ENCODE peak calls at places on chromosomes 5 and 9, in eight cellular contexts. One of them, this sample, is unnamed.

GRCh38 chr5:80491296-80491695 is 3.4 kb downstream of the FAM151B start:
- DNase-seq in IMR-90: no peak
- DNase-seq in aorta: no peak
- DNase-seq in AG04450: no peak
- DNase-seq in fibroblast of lung: no peak
- DNase-seq in adrenal gland: no peak
- DNase-seq in dorsolateral prefrontal cortex: no peak
- DNase-seq in neural progenitor cell: no peak
- DNase-seq in this sample: no peak

GRCh38 chr9:136361047-136361756 is 2.3 kb downstream of the DNLZ start:
- DNase-seq in dorsolateral prefrontal cortex: no peak
- DNase-seq in fibroblast of lung: peak; percentile 62
- DNase-seq in aorta: no peak
- DNase-seq in neural progenitor cell: no peak
- DNase-seq in AG04450: peak; percentile 24
- DNase-seq in IMR-90: peak; percentile 68
- DNase-seq in adrenal gland: no peak
- DNase-seq in this sample: peak; percentile 88

GRCh38 chr9:126399789-126400188 is 73.2 kb downstream of the MVB12B start:
- DNase-seq in fibroblast of lung: no peak
- DNase-seq in neural progenitor cell: no peak
- DNase-seq in aorta: peak; percentile 25
- DNase-seq in AG04450: no peak
- DNase-seq in adrenal gland: no peak
- DNase-seq in dorsolateral prefrontal cortex: no peak
- DNase-seq in IMR-90: no peak
- DNase-seq in this sample: no peak

GRCh38 chr5:140633081-140633471 is at the start of gene CD14:
- DNase-seq in adrenal gland: peak; percentile 87
- DNase-seq in AG04450: no peak
- DNase-seq in neural progenitor cell: no peak
- DNase-seq in dorsolateral prefrontal cortex: peak; percentile 49
- DNase-seq in aorta: peak; percentile 84
- DNase-seq in IMR-90: no peak
- DNase-seq in fibroblast of lung: peak; percentile 24
- DNase-seq in this sample: peak; percentile 84

GRCh38 chr9:79360387-79361347 is 211.1 kb upstream of the TLE4 start:
- DNase-seq in neural progenitor cell: no peak
- DNase-seq in dorsolateral prefrontal cortex: no peak
- DNase-seq in IMR-90: peak; percentile 48
- DNase-seq in adrenal gland: no peak
- DNase-seq in aorta: no peak
- DNase-seq in fibroblast of lung: no peak
- DNase-seq in AG04450: no peak
- DNase-seq in this sample: no peak

GRCh38 chr9:4228606-4229005 is 71.3 kb downstream of the GLIS3 start:
- DNase-seq in fibroblast of lung: peak; percentile 70
- DNase-seq in IMR-90: peak; percentile 59
- DNase-seq in adrenal gland: no peak
- DNase-seq in aorta: no peak
- DNase-seq in neural progenitor cell: no peak
- DNase-seq in AG04450: no peak
- DNase-seq in dorsolateral prefrontal cortex: no peak
- DNase-seq in this sample: no peak

GRCh38 chr9:97755618-97756267 is 58.6 kb upstream of the XPA start:
- DNase-seq in neural progenitor cell: no peak
- DNase-seq in AG04450: no peak
- DNase-seq in aorta: no peak
- DNase-seq in dorsolateral prefrontal cortex: no peak
- DNase-seq in fibroblast of lung: no peak
- DNase-seq in IMR-90: no peak
- DNase-seq in adrenal gland: no peak
- DNase-seq in this sample: no peak

GRCh38 chr5:113147088-113147487 is 170.5 kb downstream of the DCP2 start:
- DNase-seq in neural progenitor cell: no peak
- DNase-seq in AG04450: peak; percentile 85
- DNase-seq in aorta: no peak
- DNase-seq in adrenal gland: peak; percentile 18
- DNase-seq in fibroblast of lung: peak; percentile 86
- DNase-seq in IMR-90: peak; percentile 99
- DNase-seq in dorsolateral prefrontal cortex: no peak
- DNase-seq in this sample: no peak

GRCh38 chr9:99628843-99629242 is 192.8 kb upstream of the NR4A3 start:
- DNase-seq in adrenal gland: no peak
- DNase-seq in aorta: no peak
- DNase-seq in fibroblast of lung: no peak
- DNase-seq in neural progenitor cell: no peak
- DNase-seq in dorsolateral prefrontal cortex: no peak
- DNase-seq in AG04450: no peak
- DNase-seq in IMR-90: no peak
- DNase-seq in this sample: no peak

GRCh38 chr9:137802021-137802420 is 75.6 kb upstream of the CACNA1B start:
- DNase-seq in adrenal gland: no peak
- DNase-seq in IMR-90: no peak
- DNase-seq in AG04450: no peak
- DNase-seq in dorsolateral prefrontal cortex: no peak
- DNase-seq in aorta: no peak
- DNase-seq in neural progenitor cell: no peak
- DNase-seq in fibroblast of lung: no peak
- DNase-seq in this sample: no peak

GRCh38 chr9:137802521-137803243 is 74.9 kb upstream of the CACNA1B start:
- DNase-seq in fibroblast of lung: no peak
- DNase-seq in IMR-90: no peak
- DNase-seq in neural progenitor cell: no peak
- DNase-seq in dorsolateral prefrontal cortex: no peak
- DNase-seq in AG04450: no peak
- DNase-seq in aorta: no peak
- DNase-seq in adrenal gland: peak; percentile 5
- DNase-seq in this sample: no peak

GRCh38 chr9:137801023-137801319 is 76.6 kb upstream of the CACNA1B start:
- DNase-seq in AG04450: no peak
- DNase-seq in aorta: no peak
- DNase-seq in IMR-90: no peak
- DNase-seq in adrenal gland: no peak
- DNase-seq in neural progenitor cell: no peak
- DNase-seq in dorsolateral prefrontal cortex: no peak
- DNase-seq in fibroblast of lung: no peak
- DNase-seq in this sample: no peak

GRCh38 chr9:137807721-137808703 is 69.6 kb upstream of the CACNA1B start:
- DNase-seq in dorsolateral prefrontal cortex: no peak
- DNase-seq in IMR-90: no peak
- DNase-seq in aorta: no peak
- DNase-seq in neural progenitor cell: no peak
- DNase-seq in adrenal gland: no peak
- DNase-seq in fibroblast of lung: no peak
- DNase-seq in AG04450: no peak
- DNase-seq in this sample: no peak

DNA sequence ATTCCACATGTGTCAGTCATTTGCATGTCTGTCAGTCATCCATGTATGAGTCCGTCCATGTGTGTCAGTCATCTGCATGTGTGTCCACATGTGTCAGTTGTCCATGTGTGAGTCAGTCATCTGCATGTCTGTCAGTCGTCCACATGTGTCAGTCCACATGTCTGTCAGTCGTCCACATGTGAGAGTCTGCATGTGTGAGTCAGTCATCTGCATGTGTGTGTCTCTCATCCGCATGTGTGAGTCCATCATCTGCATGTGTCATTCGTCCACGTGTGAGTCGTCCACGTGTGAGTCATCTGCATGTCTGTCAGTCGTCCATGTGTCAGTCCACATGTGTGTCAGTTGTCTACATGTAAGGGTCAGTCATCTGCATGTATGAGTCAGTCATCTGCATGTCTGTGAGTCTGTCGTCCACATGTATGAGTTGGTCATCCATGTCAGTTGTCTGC is 72.7 kb upstream of the CACNA1B start:
- DNase-seq in neural progenitor cell: no peak
- DNase-seq in adrenal gland: no peak
- DNase-seq in AG04450: no peak
- DNase-seq in IMR-90: peak; percentile 47
- DNase-seq in dorsolateral prefrontal cortex: no peak
- DNase-seq in aorta: no peak
- DNase-seq in fibroblast of lung: peak; percentile 6
- DNase-seq in this sample: no peak
- H3K4me3 ChIP-seq in neural progenitor cell: no peak overlapping the region
- H3K4me3 ChIP-seq in adrenal gland: no peak overlapping the region
- H3K4me3 ChIP-seq in AG04450: no peak overlapping the region
- H3K4me3 ChIP-seq in IMR-90: no peak overlapping the region
- H3K4me3 ChIP-seq in dorsolateral prefrontal cortex: no peak overlapping the region
- H3K4me3 ChIP-seq in aorta: no peak overlapping the region
- H3K4me3 ChIP-seq in fibroblast of lung: no peak overlapping the region
- H3K4me3 ChIP-seq in this sample: no peak overlapping the region

DNA sequence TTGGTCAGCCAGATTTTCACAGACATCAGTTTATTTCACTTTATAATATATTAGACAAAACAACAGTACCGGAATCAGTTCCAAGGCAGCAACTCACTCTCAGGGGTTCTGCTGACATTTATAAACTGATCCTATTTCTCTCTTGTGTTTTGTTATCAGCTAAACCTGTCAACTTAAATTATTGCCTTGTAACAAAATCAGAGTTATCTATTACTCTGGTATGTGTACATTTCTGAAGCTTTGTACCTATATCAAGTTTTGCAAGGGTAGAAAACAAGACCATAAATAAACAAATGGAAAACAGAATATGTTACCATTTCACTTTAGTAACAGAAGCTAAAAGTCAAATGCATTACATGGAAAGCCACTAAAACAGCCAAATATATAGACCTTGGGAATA is 122.1 kb downstream of the SIL1 start:
- DNase-seq in fibroblast of lung: no peak
- DNase-seq in dorsolateral prefrontal cortex: no peak
- DNase-seq in IMR-90: no peak
- DNase-seq in aorta: no peak
- DNase-seq in AG04450: no peak
- DNase-seq in adrenal gland: no peak
- DNase-seq in neural progenitor cell: no peak
- DNase-seq in this sample: no peak
- H3K27ac ChIP-seq in fibroblast of lung: no peak overlapping the region
- H3K27ac ChIP-seq in dorsolateral prefrontal cortex: no peak overlapping the region
- H3K27ac ChIP-seq in IMR-90: no peak overlapping the region
- H3K27ac ChIP-seq in aorta: no peak overlapping the region
- H3K27ac ChIP-seq in AG04450: no peak overlapping the region
- H3K27ac ChIP-seq in adrenal gland: peak overlapping the region; percentile 56
- H3K27ac ChIP-seq in neural progenitor cell: no peak overlapping the region
- H3K27ac ChIP-seq in this sample: no peak overlapping the region

GRCh38 chr5:76818844-76819831 is at the start of gene F2RL1:
- DNase-seq in AG04450: no peak
- DNase-seq in IMR-90: peak; percentile 73
- DNase-seq in aorta: peak; percentile 60
- DNase-seq in dorsolateral prefrontal cortex: no peak
- DNase-seq in neural progenitor cell: peak; percentile 91
- DNase-seq in fibroblast of lung: peak; percentile 68
- DNase-seq in adrenal gland: peak; percentile 53
- DNase-seq in this sample: peak; percentile 78
- H3K27me3 ChIP-seq in AG04450: no peaks in the 10 kb centered on the region
- H3K27me3 ChIP-seq in IMR-90: no peaks in the 10 kb centered on the region
- H3K27me3 ChIP-seq in aorta: no peaks in the 10 kb centered on the region
- H3K27me3 ChIP-seq in dorsolateral prefrontal cortex: peaks cover 35% of the 10 kb centered on the region
- H3K27me3 ChIP-seq in neural progenitor cell: peaks cover 27% of the 10 kb centered on the region
- H3K27me3 ChIP-seq in fibroblast of lung: no peaks in the 10 kb centered on the region
- H3K27me3 ChIP-seq in adrenal gland: no peaks in the 10 kb centered on the region
- H3K27me3 ChIP-seq in this sample: no peaks in the 10 kb centered on the region

GRCh38 chr5:81854485-81854884 is 103.6 kb upstream of the SSBP2 start:
- DNase-seq in aorta: no peak
- DNase-seq in dorsolateral prefrontal cortex: no peak
- DNase-seq in AG04450: no peak
- DNase-seq in neural progenitor cell: no peak
- DNase-seq in IMR-90: no peak
- DNase-seq in adrenal gland: no peak
- DNase-seq in fibroblast of lung: peak; percentile 19
- DNase-seq in this sample: no peak
- H3K4me3 ChIP-seq in aorta: no peak overlapping the region
- H3K4me3 ChIP-seq in dorsolateral prefrontal cortex: no peak overlapping the region
- H3K4me3 ChIP-seq in AG04450: no peak overlapping the region
- H3K4me3 ChIP-seq in neural progenitor cell: no peak overlapping the region
- H3K4me3 ChIP-seq in IMR-90: no peak overlapping the region
- H3K4me3 ChIP-seq in adrenal gland: no peak overlapping the region
- H3K4me3 ChIP-seq in fibroblast of lung: no peak overlapping the region
- H3K4me3 ChIP-seq in this sample: no peak overlapping the region

DNA sequence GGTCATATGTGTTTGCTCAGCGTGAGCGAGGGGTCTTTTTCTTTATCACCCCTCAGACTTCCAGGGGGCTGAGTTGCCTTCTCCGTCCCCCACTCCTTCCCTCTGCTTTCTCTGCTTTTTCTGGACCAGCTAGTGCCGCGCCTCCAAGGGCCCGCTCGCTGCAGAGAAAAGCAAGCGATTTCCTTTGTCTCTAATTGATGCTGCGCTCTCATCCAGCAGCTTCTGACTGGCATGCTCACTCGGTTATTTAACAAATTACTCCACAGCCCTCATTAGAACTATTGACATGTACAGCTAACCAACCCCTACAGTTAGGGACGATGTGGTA is 288.0 kb downstream of the ELAVL2 start:
- DNase-seq in IMR-90: no peak
- DNase-seq in adrenal gland: no peak
- DNase-seq in fibroblast of lung: no peak
- DNase-seq in dorsolateral prefrontal cortex: no peak
- DNase-seq in AG04450: no peak
- DNase-seq in neural progenitor cell: peak; percentile 36
- DNase-seq in aorta: no peak
- DNase-seq in this sample: no peak
- H3K27ac ChIP-seq in IMR-90: no peak overlapping the region
- H3K27ac ChIP-seq in adrenal gland: no peak overlapping the region
- H3K27ac ChIP-seq in fibroblast of lung: no peak overlapping the region
- H3K27ac ChIP-seq in dorsolateral prefrontal cortex: no peak overlapping the region
- H3K27ac ChIP-seq in AG04450: no peak overlapping the region
- H3K27ac ChIP-seq in neural progenitor cell: no peak overlapping the region
- H3K27ac ChIP-seq in aorta: no peak overlapping the region
- H3K27ac ChIP-seq in this sample: no peak overlapping the region

GRCh38 chr5:69270827-69271226 is 36.1 kb downstream of the CDK7 start:
- DNase-seq in adrenal gland: no peak
- DNase-seq in dorsolateral prefrontal cortex: no peak
- DNase-seq in neural progenitor cell: no peak
- DNase-seq in AG04450: no peak
- DNase-seq in aorta: no peak
- DNase-seq in IMR-90: no peak
- DNase-seq in fibroblast of lung: no peak
- DNase-seq in this sample: no peak
- H3K27me3 ChIP-seq in adrenal gland: no peaks in the 10 kb centered on the region
- H3K27me3 ChIP-seq in dorsolateral prefrontal cortex: no peaks in the 10 kb centered on the region
- H3K27me3 ChIP-seq in neural progenitor cell: no peaks in the 10 kb centered on the region
- H3K27me3 ChIP-seq in AG04450: no peaks in the 10 kb centered on the region
- H3K27me3 ChIP-seq in aorta: no peaks in the 10 kb centered on the region
- H3K27me3 ChIP-seq in IMR-90: no peaks in the 10 kb centered on the region
- H3K27me3 ChIP-seq in fibroblast of lung: no peaks in the 10 kb centered on the region
- H3K27me3 ChIP-seq in this sample: no peaks in the 10 kb centered on the region

GRCh38 chr9:78028926-78029325 is 2.7 kb downstream of the GNAQ start:
- DNase-seq in AG04450: no peak
- DNase-seq in dorsolateral prefrontal cortex: no peak
- DNase-seq in fibroblast of lung: peak; percentile 17
- DNase-seq in IMR-90: no peak
- DNase-seq in adrenal gland: no peak
- DNase-seq in aorta: no peak
- DNase-seq in neural progenitor cell: no peak
- DNase-seq in this sample: no peak
- H3K4me3 ChIP-seq in AG04450: peak overlapping the region; percentile 85
- H3K4me3 ChIP-seq in dorsolateral prefrontal cortex: peak overlapping the region; percentile 80
- H3K4me3 ChIP-seq in fibroblast of lung: peak overlapping the region; percentile 78
- H3K4me3 ChIP-seq in IMR-90: no peak overlapping the region
- H3K4me3 ChIP-seq in adrenal gland: no peak overlapping the region
- H3K4me3 ChIP-seq in aorta: peak overlapping the region; percentile 40
- H3K4me3 ChIP-seq in neural progenitor cell: peak overlapping the region; percentile 92
- H3K4me3 ChIP-seq in this sample: no peak overlapping the region

This sample was measured in SJSA1.